ENCODE peak calls at places on chromosomes 5 and 9, in five cellular contexts. S is heart left ventricle, J is foreskin fibroblast, D is MM.1S, F is NB4. A is an unnamed sample.

GRCh38 chr9:107693620-107694326 is 204.2 kb upstream of the KLF4 start:
- DNase-seq in F (no peak), S (no peak), D (no peak), J (peak), A (no peak)

GRCh38 chr9:97564291-97565175 is 63.1 kb downstream of the TMOD1 start:
- DNase-seq in S (no peak), J (peak), F (no peak), D (no peak), A (no peak)

GRCh38 chr5:99005506-99005905 is 76.7 kb upstream of the CHD1 start:
- DNase-seq in F (no peak), S (no peak), J (peak), D (no peak), A (no peak)

GRCh38 chr9:91419222-91420191 is 4.1 kb downstream of the NFIL3 start:
- DNase-seq in F (peak), S (peak), J (peak), D (peak), A (no peak)

GRCh38 chr5:148820778-148821395 is 5.5 kb upstream of the ADRB2 start:
- DNase-seq in J (peak), D (peak), F (peak), S (no peak), A (no peak)

GRCh38 chr5:149211566-149211965 is 60.1 kb upstream of the AFAP1L1 start:
- DNase-seq in D (no peak), F (no peak), J (peak), S (no peak), A (no peak)

GRCh38 chr9:131678499-131679111 is 61.3 kb downstream of the RAPGEF1 start:
- DNase-seq in F (peak), S (peak), D (peak), J (peak), A (no peak)

GRCh38 chr5:176660860-176661641 is 13.8 kb downstream of the TSPAN17 start:
- DNase-seq in J (peak), F (peak), D (peak), S (peak), A (no peak)

GRCh38 chr9:98318834-98319478 is 63.5 kb upstream of the TBC1D2 start:
- DNase-seq in S (no peak), J (peak), F (no peak), D (no peak), A (no peak)

GRCh38 chr9:127983847-127984289 is 3.1 kb upstream of the EEIG1 start:
- DNase-seq in S (no peak), J (no peak), F (no peak), D (peak), A (no peak)

GRCh38 chr9:23850242-23851023 is 24.4 kb upstream of the ELAVL2 start:
- DNase-seq in J (no peak), F (no peak), D (no peak), S (no peak), A (no peak)

GRCh38 chr9:133045132-133045531 is 14.3 kb downstream of the GTF3C5 start:
- DNase-seq in J (no peak), D (no peak), F (no peak), S (no peak), A (no peak)

GRCh38 chr9:98867434-98868168 is 60.1 kb downstream of the GALNT12 start:
- DNase-seq in F (peak), D (no peak), J (peak), S (peak), A (no peak)

GRCh38 chr9:93533863-93534262 is 42.5 kb upstream of the PHF2 start:
- DNase-seq in J (no peak), D (no peak), F (no peak), S (no peak), A (no peak)

GRCh38 chr5:74075900-74076484 is 450.0 kb downstream of the ARHGEF28 start:
- DNase-seq in F (no peak), D (no peak), S (no peak), J (no peak), A (no peak)

GRCh38 chr5:141870871-141871270 is 7.3 kb downstream of the PCDH1 start:
- DNase-seq in S (no peak), F (no peak), D (no peak), J (peak), A (no peak)

A was measured in esophagus squamous epithelium.